ENCODE peak calls at places on chromosomes 4 and X, in four cellular contexts. Q is H1, W is HepG2, U is K562. E is an unnamed sample.

GRCh38 chrX:151974336-151975227 is at the start of gene GABRE:
- DNase-seq in U (peak; percentile 85), W (no peak), Q (peak; percentile 53), E (no peak)

GRCh38 chrX:104795804-104796203 is 229.8 kb downstream of the IL1RAPL2 start:
- DNase-seq in U (no peak), W (no peak), Q (no peak), E (no peak)

GRCh38 chr4:23822181-23822580 is 67.7 kb downstream of the PPARGC1A start:
- DNase-seq in U (no peak), Q (no peak), W (no peak), E (no peak)

GRCh38 chrX:40973619-40974018 is 111.6 kb upstream of the USP9X start:
- DNase-seq in U (no peak), Q (no peak), W (no peak), E (no peak)

GRCh38 chr4:104532677-104533076 is 38.0 kb upstream of the CXXC4 start:
- DNase-seq in W (no peak), U (no peak), Q (no peak), E (no peak)

GRCh38 chr4:24853142-24853541 is 57.8 kb downstream of the SOD3 start:
- DNase-seq in W (peak; percentile 47), Q (no peak), U (no peak), E (peak; percentile 33)

GRCh38 chr4:8579526-8580320 is 469 bp upstream of the GPR78 start:
- DNase-seq in W (no peak), U (no peak), Q (no peak), E (no peak)

GRCh38 chr4:119942806-119943205 is 123.8 kb downstream of the MAD2L1 start:
- DNase-seq in W (no peak), U (no peak), Q (no peak), E (no peak)

GRCh38 chr4:106502106-106502699 is 133.6 kb upstream of the GIMD1 start:
- DNase-seq in U (peak; percentile 64), W (peak; percentile 58), Q (peak; percentile 80), E (peak; percentile 47)

GRCh38 chr4:123361195-123361861 is 35.3 kb upstream of the SPRY1 start:
- DNase-seq in W (no peak), U (peak; percentile 75), Q (no peak), E (peak; percentile 13)

GRCh38 chr4:169167958-169168357 is 102.8 kb downstream of the SH3RF1 start:
- DNase-seq in W (no peak), Q (no peak), U (no peak), E (no peak)

GRCh38 chrX:154013614-154014360 is 5.9 kb downstream of the IRAK1 start:
- DNase-seq in W (no peak), Q (peak; percentile 72), U (peak; percentile 66), E (peak; percentile 42)

GRCh38 chr4:8079031-8079885 is 79.4 kb downstream of the ABLIM2 start:
- DNase-seq in Q (no peak), W (no peak), U (peak; percentile 45), E (peak; percentile 20)

GRCh38 chr4:163932504-163932903 is 438.0 kb downstream of the TMA16 start:
- DNase-seq in U (no peak), Q (no peak), W (no peak), E (no peak)

GRCh38 chrX:130091976-130092522 is 18.2 kb downstream of the ELF4 start:
- DNase-seq in Q (no peak), W (peak; percentile 66), U (peak; percentile 88), E (no peak)

GRCh38 chrX:39367429-39367828 is 566.2 kb downstream of the MID1IP1 start:
- DNase-seq in W (no peak), U (no peak), Q (no peak), E (no peak)

GRCh38 chrX:39356119-39356807 is 555.0 kb downstream of the MID1IP1 start:
- DNase-seq in U (no peak), W (no peak), Q (no peak), E (no peak)

GRCh38 chrX:39361736-39362135 is 560.5 kb downstream of the MID1IP1 start:
- DNase-seq in Q (no peak), U (no peak), W (no peak), E (no peak)
- TF ChIP-seq EP300 in Q (no peak), U (no peak), W (no peak), E (no peak)

GRCh38 chr4:11440481-11441181 is 11.9 kb upstream of the HS3ST1 start:
- DNase-seq in Q (no peak), W (no peak), U (no peak), E (no peak)

GRCh38 chr4:11441182-11441556 is 12.5 kb upstream of the HS3ST1 start:
- DNase-seq in Q (no peak), U (no peak), W (no peak), E (no peak)

GRCh38 chr4:11451720-11452119 is 23.0 kb upstream of the HS3ST1 start:
- DNase-seq in U (no peak), Q (no peak), W (no peak), E (no peak)

GRCh38 chr4:11446156-11446811 is 17.6 kb upstream of the HS3ST1 start:
- DNase-seq in W (no peak), U (no peak), Q (no peak), E (no peak)
- TF ChIP-seq MAX in W (no peak), U (no peak), Q (no peak), E (no peak)

DNA sequence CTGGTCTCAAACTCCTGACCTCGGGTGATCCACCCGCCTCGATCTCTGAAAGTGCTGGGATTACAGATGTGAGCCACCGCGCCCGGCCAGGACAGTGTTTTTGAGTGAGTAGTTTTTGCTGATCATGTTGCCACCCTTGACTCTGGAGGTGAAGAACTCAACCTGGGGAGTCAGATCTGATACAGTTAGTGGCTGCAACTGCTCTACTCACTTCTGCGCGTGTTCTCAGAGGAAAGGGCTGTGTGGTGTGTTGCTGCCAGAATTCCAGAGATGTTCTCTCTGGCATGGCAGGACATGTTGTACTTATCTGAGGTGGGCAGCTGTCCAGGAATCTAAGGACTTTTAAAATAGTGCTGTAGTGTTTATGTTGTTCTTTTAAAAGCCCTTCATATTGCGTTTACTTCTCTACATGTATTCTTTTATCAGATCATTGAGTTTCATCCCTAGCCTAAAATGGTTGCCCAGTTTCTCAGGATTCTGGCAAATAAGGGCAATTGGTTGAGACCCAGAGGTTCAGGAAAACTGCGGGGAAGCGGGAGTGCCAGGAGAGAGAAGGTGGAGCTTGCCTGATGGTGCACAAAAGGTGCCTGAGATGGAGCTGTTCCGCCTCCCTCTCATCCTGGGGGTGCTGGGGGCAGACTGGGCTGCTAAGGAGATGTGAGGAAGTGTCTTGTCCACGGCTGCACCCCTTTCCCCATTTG is 97.7 kb downstream of the ARHGAP10 start:
- DNase-seq in W (no peak), U (no peak), Q (no peak), E (no peak)
- TF ChIP-seq EP300 in W (no peak), U (no peak), Q (no peak), E (no peak)

GRCh38 chr4:89562715-89563114 is 255.1 kb upstream of the GPRIN3 start:
- DNase-seq in Q (no peak), U (no peak), W (no peak), E (no peak)

GRCh38 chr4:89558147-89558546 is 250.5 kb upstream of the GPRIN3 start:
- DNase-seq in Q (no peak), U (no peak), W (no peak), E (no peak)

GRCh38 chr4:89551191-89551590 is 243.6 kb upstream of the GPRIN3 start:
- DNase-seq in W (no peak), U (no peak), Q (no peak), E (no peak)

GRCh38 chr4:89561051-89561450 is 253.5 kb upstream of the GPRIN3 start:
- DNase-seq in W (no peak), Q (no peak), U (no peak), E (no peak)

GRCh38 chr4:89556596-89557305 is 249.2 kb upstream of the GPRIN3 start:
- DNase-seq in U (no peak), W (no peak), Q (no peak), E (no peak)
- TF ChIP-seq MAX in U (no peak), W (no peak), Q (no peak), E (no peak)

DNA sequence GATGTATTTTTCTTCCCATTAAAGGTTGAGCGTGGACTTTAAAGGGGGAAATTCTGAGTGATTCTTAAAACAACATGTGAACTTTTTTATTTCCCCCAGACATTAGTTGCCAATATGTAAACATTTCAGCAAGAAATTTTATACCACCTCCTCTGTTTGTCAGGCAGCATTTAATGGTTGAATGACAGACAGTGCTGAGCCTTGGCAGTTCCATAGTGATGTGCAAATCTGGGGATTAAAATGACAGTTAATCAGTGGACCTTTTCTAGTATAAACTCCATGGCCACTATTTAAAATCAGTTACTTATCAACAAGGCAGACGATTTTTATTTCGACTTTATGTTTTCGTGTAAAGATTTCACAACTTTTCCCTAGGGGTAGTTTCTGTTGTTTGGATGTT is 83.5 kb downstream of the FAT4 start:
- DNase-seq in Q (no peak), W (no peak), U (no peak), E (no peak)
- TF ChIP-seq EP300 in Q (no peak), W (no peak), U (no peak), E (no peak)

DNA sequence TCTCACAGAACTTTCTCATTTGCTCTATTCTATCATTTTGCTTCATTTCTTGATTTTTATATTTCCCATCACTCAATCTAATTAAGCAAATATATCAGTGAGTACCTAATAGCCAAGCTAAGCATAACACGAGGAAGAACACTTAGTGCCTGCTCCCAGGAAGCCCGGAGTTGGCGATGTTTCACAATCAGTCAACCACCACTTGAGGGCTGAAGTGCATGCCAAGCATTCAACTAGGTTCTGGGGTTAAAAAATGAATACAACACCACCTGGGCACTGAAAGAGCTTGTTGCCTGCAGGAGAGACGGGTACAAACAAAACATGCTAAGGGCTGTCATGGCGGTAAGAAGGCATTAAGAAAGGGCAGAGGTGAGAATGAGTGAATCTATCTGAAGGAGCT is 47.5 kb downstream of the UCHL1 start:
- DNase-seq in U (no peak), Q (no peak), W (no peak), E (no peak)
- TF ChIP-seq MAX in U (no peak), Q (no peak), W (no peak), E (no peak)

GRCh38 chr4:22554670-22555069 is 38.8 kb upstream of the ADGRA3 start:
- DNase-seq in U (no peak), W (no peak), Q (no peak), E (no peak)
- TF ChIP-seq EP300 in U (no peak), W (no peak), Q (no peak), E (no peak)

GRCh38 chr4:15037923-15038541 is 35.8 kb downstream of the CPEB2 start:
- DNase-seq in U (no peak), W (no peak), Q (no peak), E (no peak)

GRCh38 chr4:15043922-15044321 is 41.6 kb downstream of the CPEB2 start:
- DNase-seq in W (no peak), U (no peak), Q (no peak), E (no peak)

GRCh38 chr4:15043226-15043625 is 40.9 kb downstream of the CPEB2 start:
- DNase-seq in Q (no peak), W (peak; percentile 24), U (peak; percentile 11), E (no peak)

GRCh38 chr4:15040916-15041463 is 38.7 kb downstream of the CPEB2 start:
- DNase-seq in U (no peak), Q (no peak), W (no peak), E (no peak)

DNA sequence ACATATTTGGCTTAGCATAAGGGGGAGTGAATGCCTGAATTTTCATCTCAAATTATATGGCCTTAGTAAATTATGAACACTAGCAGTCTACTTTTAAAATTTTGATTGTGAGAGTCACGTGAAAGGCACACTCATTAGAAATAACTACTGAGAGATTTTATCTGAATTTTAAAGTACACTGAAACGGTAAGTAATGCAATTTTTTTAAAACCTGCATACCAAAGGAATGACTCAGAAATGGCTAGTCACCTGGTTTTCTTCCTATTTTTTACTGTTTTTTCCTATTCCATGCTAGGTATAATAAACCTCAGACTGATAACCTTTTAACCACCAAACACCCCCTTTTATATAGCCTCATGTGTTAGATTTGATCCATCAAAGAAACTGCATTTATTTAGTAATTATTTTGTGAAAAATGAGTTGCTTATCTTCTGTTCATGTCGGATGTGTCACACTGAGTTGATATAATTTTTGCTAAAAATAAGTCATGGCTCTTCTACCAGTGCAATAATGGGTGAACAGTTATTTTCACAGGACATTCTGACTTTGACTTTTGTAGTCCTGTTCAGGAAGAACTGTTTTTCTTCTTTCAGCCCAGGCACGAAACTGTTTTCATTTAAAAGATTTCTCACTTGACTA is 40.4 kb downstream of the CPEB2 start:
- DNase-seq in W (no peak), U (no peak), Q (no peak), E (no peak)
- TF ChIP-seq MAX in W (no peak), U (no peak), Q (no peak), E (no peak)